ENCODE peak calls at places on chromosomes 13 and 19, in six cellular contexts. One of them, this sample, is unnamed.
A peak's percentile ranks its signal among the peaks of the same experiment; 100 is the strongest.

GRCh38 chr13:108407495-108407894 is 138.0 kb downstream of the TNFSF13B start:
- DNase-seq in NCI-H226: no peak
- DNase-seq in activated CD8-positive, alpha-beta T cell treated with anti-CD3 and anti-CD28 coated beads, Interleukin-2, amount 10 ng/mL, durations not matched to agents 7 days and 5 days: no peak
- DNase-seq in ureter: no peak
- DNase-seq in effector CD4-positive, alpha-beta T cell: no peak
- DNase-seq in ascending aorta: no peak
- DNase-seq in this sample: no peak

GRCh38 chr19:41546386-41546789 is 29.6 kb upstream of the CEACAM21 start:
- DNase-seq in ascending aorta: no peak
- DNase-seq in activated CD8-positive, alpha-beta T cell treated with anti-CD3 and anti-CD28 coated beads, Interleukin-2, amount 10 ng/mL, durations not matched to agents 7 days and 5 days: peak; percentile 52
- DNase-seq in ureter: no peak
- DNase-seq in effector CD4-positive, alpha-beta T cell: no peak
- DNase-seq in NCI-H226: no peak
- DNase-seq in this sample: no peak

GRCh38 chr13:102038787-102039186 is 363.1 kb downstream of the FGF14 start:
- DNase-seq in ureter: no peak
- DNase-seq in NCI-H226: no peak
- DNase-seq in activated CD8-positive, alpha-beta T cell treated with anti-CD3 and anti-CD28 coated beads, Interleukin-2, amount 10 ng/mL, durations not matched to agents 7 days and 5 days: no peak
- DNase-seq in ascending aorta: no peak
- DNase-seq in effector CD4-positive, alpha-beta T cell: no peak
- DNase-seq in this sample: no peak

GRCh38 chr19:16369664-16370576 is 45.3 kb downstream of the KLF2 start:
- DNase-seq in ascending aorta: no peak
- DNase-seq in ureter: no peak
- DNase-seq in NCI-H226: no peak
- DNase-seq in effector CD4-positive, alpha-beta T cell: peak; percentile 89
- DNase-seq in activated CD8-positive, alpha-beta T cell treated with anti-CD3 and anti-CD28 coated beads, Interleukin-2, amount 10 ng/mL, durations not matched to agents 7 days and 5 days: peak; percentile 51
- DNase-seq in this sample: no peak

GRCh38 chr19:46390121-46390858 is 23.1 kb downstream of the CCDC8 start:
- DNase-seq in activated CD8-positive, alpha-beta T cell treated with anti-CD3 and anti-CD28 coated beads, Interleukin-2, amount 10 ng/mL, durations not matched to agents 7 days and 5 days: no peak
- DNase-seq in effector CD4-positive, alpha-beta T cell: no peak
- DNase-seq in ureter: no peak
- DNase-seq in ascending aorta: no peak
- DNase-seq in NCI-H226: no peak
- DNase-seq in this sample: no peak

GRCh38 chr13:66443926-66444325 is 786.2 kb downstream of the PCDH9 start:
- DNase-seq in activated CD8-positive, alpha-beta T cell treated with anti-CD3 and anti-CD28 coated beads, Interleukin-2, amount 10 ng/mL, durations not matched to agents 7 days and 5 days: no peak
- DNase-seq in effector CD4-positive, alpha-beta T cell: no peak
- DNase-seq in NCI-H226: no peak
- DNase-seq in ascending aorta: no peak
- DNase-seq in ureter: no peak
- DNase-seq in this sample: no peak

GRCh38 chr19:55554749-55555152 is 9.4 kb upstream of the SBK3 start:
- DNase-seq in ascending aorta: no peak
- DNase-seq in activated CD8-positive, alpha-beta T cell treated with anti-CD3 and anti-CD28 coated beads, Interleukin-2, amount 10 ng/mL, durations not matched to agents 7 days and 5 days: no peak
- DNase-seq in effector CD4-positive, alpha-beta T cell: no peak
- DNase-seq in NCI-H226: no peak
- DNase-seq in ureter: no peak
- DNase-seq in this sample: no peak

GRCh38 chr13:73259061-73259908 is 200.5 kb downstream of the KLF5 start:
- DNase-seq in ascending aorta: no peak
- DNase-seq in effector CD4-positive, alpha-beta T cell: no peak
- DNase-seq in NCI-H226: no peak
- DNase-seq in activated CD8-positive, alpha-beta T cell treated with anti-CD3 and anti-CD28 coated beads, Interleukin-2, amount 10 ng/mL, durations not matched to agents 7 days and 5 days: no peak
- DNase-seq in ureter: no peak
- DNase-seq in this sample: no peak

GRCh38 chr19:18319591-18320135 is 3.2 kb downstream of the LSM4 start:
- DNase-seq in effector CD4-positive, alpha-beta T cell: no peak
- DNase-seq in ascending aorta: no peak
- DNase-seq in NCI-H226: no peak
- DNase-seq in activated CD8-positive, alpha-beta T cell treated with anti-CD3 and anti-CD28 coated beads, Interleukin-2, amount 10 ng/mL, durations not matched to agents 7 days and 5 days: no peak
- DNase-seq in ureter: no peak
- DNase-seq in this sample: no peak

GRCh38 chr13:33518442-33518841 is 232.9 kb upstream of the STARD13 start:
- DNase-seq in activated CD8-positive, alpha-beta T cell treated with anti-CD3 and anti-CD28 coated beads, Interleukin-2, amount 10 ng/mL, durations not matched to agents 7 days and 5 days: no peak
- DNase-seq in effector CD4-positive, alpha-beta T cell: no peak
- DNase-seq in NCI-H226: no peak
- DNase-seq in ascending aorta: no peak
- DNase-seq in ureter: no peak
- DNase-seq in this sample: no peak

GRCh38 chr19:54123682-54124081 is 8.1 kb downstream of the PRPF31 start:
- DNase-seq in NCI-H226: no peak
- DNase-seq in activated CD8-positive, alpha-beta T cell treated with anti-CD3 and anti-CD28 coated beads, Interleukin-2, amount 10 ng/mL, durations not matched to agents 7 days and 5 days: no peak
- DNase-seq in ascending aorta: no peak
- DNase-seq in effector CD4-positive, alpha-beta T cell: no peak
- DNase-seq in ureter: no peak
- DNase-seq in this sample: no peak

GRCh38 chr13:50122465-50122864 is 107.2 kb downstream of the KCNRG start:
- DNase-seq in effector CD4-positive, alpha-beta T cell: no peak
- DNase-seq in activated CD8-positive, alpha-beta T cell treated with anti-CD3 and anti-CD28 coated beads, Interleukin-2, amount 10 ng/mL, durations not matched to agents 7 days and 5 days: no peak
- DNase-seq in ureter: no peak
- DNase-seq in ascending aorta: no peak
- DNase-seq in NCI-H226: no peak
- DNase-seq in this sample: no peak

GRCh38 chr13:90396266-90396665 is 951.2 kb upstream of the MIR17HG start:
- DNase-seq in NCI-H226: no peak
- DNase-seq in activated CD8-positive, alpha-beta T cell treated with anti-CD3 and anti-CD28 coated beads, Interleukin-2, amount 10 ng/mL, durations not matched to agents 7 days and 5 days: no peak
- DNase-seq in ascending aorta: no peak
- DNase-seq in effector CD4-positive, alpha-beta T cell: no peak
- DNase-seq in ureter: no peak
- DNase-seq in this sample: no peak

GRCh38 chr19:38401148-38401547 is 1.7 kb upstream of the FAM98C start:
- DNase-seq in ascending aorta: no peak
- DNase-seq in NCI-H226: peak; percentile 76
- DNase-seq in ureter: no peak
- DNase-seq in activated CD8-positive, alpha-beta T cell treated with anti-CD3 and anti-CD28 coated beads, Interleukin-2, amount 10 ng/mL, durations not matched to agents 7 days and 5 days: no peak
- DNase-seq in effector CD4-positive, alpha-beta T cell: no peak
- DNase-seq in this sample: no peak

GRCh38 chr19:16382775-16383543 is 58.3 kb downstream of the KLF2 start:
- DNase-seq in activated CD8-positive, alpha-beta T cell treated with anti-CD3 and anti-CD28 coated beads, Interleukin-2, amount 10 ng/mL, durations not matched to agents 7 days and 5 days: peak; percentile 86
- DNase-seq in ureter: peak; percentile 88
- DNase-seq in NCI-H226: peak; percentile 65
- DNase-seq in effector CD4-positive, alpha-beta T cell: peak; percentile 74
- DNase-seq in ascending aorta: peak; percentile 92
- DNase-seq in this sample: peak; percentile 82

GRCh38 chr19:48913114-48913513 is 13.0 kb downstream of the NUCB1 start:
- DNase-seq in ascending aorta: no peak
- DNase-seq in ureter: no peak
- DNase-seq in effector CD4-positive, alpha-beta T cell: peak; percentile 13
- DNase-seq in activated CD8-positive, alpha-beta T cell treated with anti-CD3 and anti-CD28 coated beads, Interleukin-2, amount 10 ng/mL, durations not matched to agents 7 days and 5 days: peak; percentile 39
- DNase-seq in NCI-H226: no peak
- DNase-seq in this sample: no peak

GRCh38 chr13:110305544-110305943 is 1.4 kb downstream of the COL4A1 start:
- DNase-seq in NCI-H226: no peak
- DNase-seq in activated CD8-positive, alpha-beta T cell treated with anti-CD3 and anti-CD28 coated beads, Interleukin-2, amount 10 ng/mL, durations not matched to agents 7 days and 5 days: no peak
- DNase-seq in effector CD4-positive, alpha-beta T cell: no peak
- DNase-seq in ascending aorta: no peak
- DNase-seq in ureter: no peak
- DNase-seq in this sample: no peak

GRCh38 chr13:81377926-81378325 is 1037.0 kb upstream of the SPRY2 start:
- DNase-seq in activated CD8-positive, alpha-beta T cell treated with anti-CD3 and anti-CD28 coated beads, Interleukin-2, amount 10 ng/mL, durations not matched to agents 7 days and 5 days: no peak
- DNase-seq in ureter: no peak
- DNase-seq in NCI-H226: no peak
- DNase-seq in ascending aorta: no peak
- DNase-seq in effector CD4-positive, alpha-beta T cell: no peak
- DNase-seq in this sample: no peak

GRCh38 chr13:30895773-30896172 is 10.3 kb upstream of the MEDAG start:
- DNase-seq in ascending aorta: peak; percentile 93
- DNase-seq in effector CD4-positive, alpha-beta T cell: no peak
- DNase-seq in ureter: no peak
- DNase-seq in NCI-H226: peak; percentile 73
- DNase-seq in activated CD8-positive, alpha-beta T cell treated with anti-CD3 and anti-CD28 coated beads, Interleukin-2, amount 10 ng/mL, durations not matched to agents 7 days and 5 days: no peak
- DNase-seq in this sample: no peak

GRCh38 chr19:15652559-15653278 is 12.0 kb downstream of the CYP4F3 start:
- DNase-seq in NCI-H226: no peak
- DNase-seq in ascending aorta: no peak
- DNase-seq in ureter: no peak
- DNase-seq in activated CD8-positive, alpha-beta T cell treated with anti-CD3 and anti-CD28 coated beads, Interleukin-2, amount 10 ng/mL, durations not matched to agents 7 days and 5 days: peak; percentile 9
- DNase-seq in effector CD4-positive, alpha-beta T cell: no peak
- DNase-seq in this sample: no peak